ENCODE peak calls at places on chromosomes 3 and 15, in five cellular contexts. X is suprapubic skin, V is SK-N-SH, H is esophagus muscularis mucosa, U is transverse colon. D is an unnamed sample.

GRCh38 chr15:39623550-39623931 is 42.7 kb downstream of the THBS1 start:
- DNase-seq in X (no peak), U (no peak), H (no peak), V (no peak), D (no peak)

GRCh38 chr3:117548600-117548999 is 839.0 kb downstream of the TUSC7 start:
- DNase-seq in H (no peak), V (no peak), U (no peak), X (no peak), D (no peak)

GRCh38 chr3:195237981-195238625 is 32.9 kb downstream of the XXYLT1 start:
- DNase-seq in X (no peak), V (no peak), U (no peak), H (peak), D (no peak)

GRCh38 chr15:40328176-40328575 is 4.7 kb downstream of the INAFM2 start:
- DNase-seq in X (no peak), U (no peak), V (no peak), H (no peak), D (no peak)

GRCh38 chr15:67884514-67885225 is 44.8 kb upstream of the RNU6-1 start:
- DNase-seq in X (peak), U (peak), V (peak), H (peak), D (peak)

GRCh38 chr15:90141646-90142045 is 39.4 kb upstream of the IDH2 start:
- DNase-seq in U (no peak), X (no peak), H (no peak), V (no peak), D (no peak)

GRCh38 chr15:45616901-45617323 is 17.9 kb upstream of the SQOR start:
- DNase-seq in X (no peak), U (peak), H (no peak), V (no peak), D (no peak)

GRCh38 chr15:90232941-90233700 is 620 bp downstream of the CIB1 start:
- DNase-seq in V (peak), H (no peak), U (peak), X (peak), D (peak)

GRCh38 chr15:59437777-59438574 is at the start of gene FAM81A:
- DNase-seq in V (peak), H (peak), X (peak), U (peak), D (peak)

GRCh38 chr15:40238481-40238926 is 359 bp upstream of the PAK6 start:
- DNase-seq in X (no peak), U (no peak), V (peak), H (no peak), D (peak)

GRCh38 chr3:16849240-16849639 is 35.5 kb upstream of the PLCL2 start:
- DNase-seq in U (peak), H (no peak), X (no peak), V (no peak), D (peak)

GRCh38 chr3:126118591-126118990 is 34.7 kb upstream of the SLC41A3 start:
- DNase-seq in U (peak), H (peak), V (no peak), X (peak), D (peak)

GRCh38 chr3:38067508-38068233 is 28.7 kb downstream of the DLEC1 start:
- DNase-seq in X (no peak), U (no peak), V (no peak), H (no peak), D (no peak)

GRCh38 chr3:103991461-103992115 is 1375.1 kb upstream of the ALCAM start:
- DNase-seq in U (no peak), V (no peak), X (no peak), H (no peak), D (no peak)

GRCh38 chr15:27672537-27672936 is 426.6 kb downstream of the OCA2 start:
- DNase-seq in V (no peak), X (no peak), U (no peak), H (no peak), D (no peak)

GRCh38 chr3:88142094-88142624 is 7.6 kb upstream of the C3orf38 start:
- DNase-seq in V (no peak), H (no peak), X (no peak), U (no peak), D (no peak)

GRCh38 chr3:128408693-128409620 is 57.7 kb downstream of the DNAJB8 start:
- DNase-seq in V (peak), X (no peak), U (no peak), H (no peak), D (no peak)

GRCh38 chr15:53512029-53512428 is 247.4 kb downstream of the WDR72 start:
- DNase-seq in H (no peak), V (no peak), U (no peak), X (no peak), D (no peak)

GRCh38 chr3:182331356-182331755 is 461.9 kb upstream of the ATP11B start:
- DNase-seq in X (no peak), V (no peak), U (no peak), H (no peak), D (no peak)

GRCh38 chr15:93862791-93863190 is 368.6 kb upstream of the MCTP2 start:
- DNase-seq in U (peak), V (no peak), X (no peak), H (no peak), D (no peak)

GRCh38 chr3:192816274-192816853 is 89.0 kb upstream of the FGF12 start:
- DNase-seq in X (no peak), H (no peak), U (no peak), V (peak), D (no peak)

GRCh38 chr15:58605931-58606330 is 143.6 kb downstream of the ADAM10 start:
- DNase-seq in X (no peak), V (no peak), H (no peak), U (no peak), D (no peak)

GRCh38 chr3:32706348-32707025 is 21.5 kb downstream of the CNOT10 start:
- DNase-seq in U (no peak), V (no peak), H (no peak), X (no peak), D (no peak)

GRCh38 chr15:50881121-50882048 is 27.1 kb upstream of the AP4E1 start:
- DNase-seq in U (no peak), X (no peak), V (no peak), H (no peak), D (no peak)

GRCh38 chr3:14237431-14237830 is 58.8 kb downstream of the LSM3 start:
- DNase-seq in V (no peak), H (no peak), X (no peak), U (no peak), D (no peak)

GRCh38 chr15:73596214-73596613 is 37.0 kb downstream of the NPTN start:
- DNase-seq in X (no peak), H (no peak), V (no peak), U (no peak), D (no peak)

GRCh38 chr3:60301142-60301541 is 950.1 kb downstream of the FHIT start:
- DNase-seq in X (no peak), U (no peak), V (no peak), H (no peak), D (no peak)

GRCh38 chr3:87269723-87270122 is 6.7 kb downstream of the POU1F1 start:
- DNase-seq in U (no peak), V (no peak), X (no peak), H (no peak), D (no peak)

GRCh38 chr15:47551079-47551478 is 166.2 kb upstream of the SEMA6D start:
- DNase-seq in U (no peak), X (no peak), H (no peak), V (no peak), D (no peak)

DNA sequence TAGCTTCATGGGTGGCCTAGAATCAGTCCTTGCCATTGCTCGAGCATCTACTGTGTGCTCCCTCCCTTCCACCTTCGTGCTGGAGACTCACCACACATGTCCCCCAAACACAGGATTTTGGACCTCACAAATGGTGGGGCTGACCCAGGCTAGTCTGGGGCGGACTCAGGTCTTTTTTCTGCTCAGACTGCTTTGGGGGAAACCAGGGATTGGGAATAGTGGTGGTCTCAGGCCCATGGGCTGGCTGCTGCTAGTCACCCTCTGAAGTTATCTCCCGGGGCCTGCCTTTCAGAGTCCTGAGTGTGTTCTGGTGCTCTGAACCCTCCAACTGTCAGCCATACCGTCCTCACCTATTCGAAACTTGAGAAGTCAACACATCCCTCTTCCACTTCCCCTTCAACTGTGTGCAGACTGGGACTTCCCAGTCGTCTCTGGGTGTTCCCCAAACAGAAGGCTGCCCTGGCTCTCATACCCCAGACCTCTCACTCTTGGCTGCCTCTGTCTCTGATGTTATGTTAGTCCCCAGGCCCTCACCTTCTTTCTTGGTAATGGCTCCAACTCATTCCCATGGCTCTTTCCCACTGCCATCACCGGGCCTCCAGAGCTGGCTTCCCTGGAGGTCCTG is 46.0 kb downstream of the PPCDC start:
- DNase-seq in X (no peak), V (no peak), U (no peak), H (no peak), D (no peak)
- TF ChIP-seq POLR2AphosphoS5 in X (no peak), V (no peak), U (no peak), H (no peak), D (no peak)

GRCh38 chr15:92163641-92164040 is 230.0 kb upstream of the ST8SIA2 start:
- DNase-seq in V (no peak), U (no peak), X (no peak), H (no peak), D (no peak)

GRCh38 chr15:92162657-92163056 is 231.0 kb upstream of the ST8SIA2 start:
- DNase-seq in H (no peak), X (no peak), U (no peak), V (no peak), D (no peak)

GRCh38 chr15:92159906-92160841 is 233.5 kb upstream of the ST8SIA2 start:
- DNase-seq in U (no peak), H (no peak), V (peak), X (no peak), D (no peak)

GRCh38 chr15:92159481-92159880 is 234.2 kb upstream of the ST8SIA2 start:
- DNase-seq in X (no peak), U (no peak), H (no peak), V (no peak), D (no peak)

GRCh38 chr15:92161039-92161670 is 232.5 kb upstream of the ST8SIA2 start:
- DNase-seq in V (no peak), U (no peak), H (no peak), X (no peak), D (no peak)
- TF ChIP-seq EP300 in V (no peak), U (no peak), H (no peak), X (no peak), D (no peak)

GRCh38 chr3:50337175-50337861 is 3.3 kb downstream of the RASSF1 start:
- DNase-seq in H (peak), U (peak), V (peak), X (peak), D (peak)

GRCh38 chr3:50336452-50337174 is 4.0 kb downstream of the RASSF1 start:
- DNase-seq in H (no peak), X (no peak), U (no peak), V (no peak), D (peak)

GRCh38 chr3:50340404-50341329 is at the start of gene RASSF1:
- DNase-seq in V (no peak), U (peak), H (no peak), X (no peak), D (peak)

GRCh38 chr3:50339485-50340196 is 995 bp downstream of the RASSF1 start:
- DNase-seq in U (no peak), H (no peak), X (no peak), V (no peak), D (no peak)

GRCh38 chr3:50338989-50339388 is 1.6 kb downstream of the RASSF1 start:
- DNase-seq in H (no peak), U (no peak), V (no peak), X (no peak), D (no peak)
- TF ChIP-seq CTCF in H (no peak), U (no peak), V (no peak), X (no peak), D (no peak)

GRCh38 chr3:35137612-35138011 is 501.7 kb upstream of the ARPP21 start:
- DNase-seq in X (no peak), U (no peak), H (no peak), V (no peak), D (no peak)
- TF ChIP-seq POLR2AphosphoS5 in X (no peak), U (no peak), H (no peak), V (no peak), D (no peak)

GRCh38 chr3:36871379-36872126 is 73.3 kb downstream of the TRANK1 start:
- DNase-seq in U (no peak), H (no peak), V (no peak), X (no peak), D (no peak)

GRCh38 chr3:36877930-36878685 is 66.7 kb downstream of the TRANK1 start:
- DNase-seq in U (no peak), V (no peak), H (no peak), X (no peak), D (no peak)

GRCh38 chr3:36875397-36875796 is 69.5 kb downstream of the TRANK1 start:
- DNase-seq in U (no peak), H (no peak), V (no peak), X (no peak), D (no peak)

GRCh38 chr3:36874351-36874874 is 70.4 kb downstream of the TRANK1 start:
- DNase-seq in H (no peak), X (no peak), V (no peak), U (no peak), D (no peak)

GRCh38 chr3:36876181-36876936 is 68.5 kb downstream of the TRANK1 start:
- DNase-seq in X (no peak), U (no peak), V (no peak), H (no peak), D (no peak)
- TF ChIP-seq EP300 in X (no peak), U (no peak), V (no peak), H (no peak), D (no peak)

D was measured in stomach.